ENCODE peak calls at places on chromosomes 5 and 9, in eight cellular contexts. E, Q, S, W, K, Z, X and V are unnamed samples.
A peak's percentile ranks its signal among the peaks of the same experiment; 100 is the strongest.

GRCh38 chr5:31854181-31854624 is 215.3 kb downstream of the PDZD2 start:
- DNase-seq in E (peak; percentile 26), Q (peak; percentile 46), S (peak; percentile 55), W (no peak), K (no peak), Z (peak; percentile 13), X (no peak), V (peak; percentile 46)

GRCh38 chr5:142753114-142753764 is 16.9 kb upstream of the ARHGAP26 start:
- DNase-seq in E (peak; percentile 67), Q (no peak), S (peak; percentile 61), W (peak; percentile 7), K (no peak), Z (no peak), X (no peak), V (peak; percentile 52)

GRCh38 chr9:124453586-124454191 is 3.4 kb downstream of the ADGRD2 start:
- DNase-seq in E (no peak), Q (peak; percentile 86), S (no peak), W (no peak), K (no peak), Z (peak; percentile 27), X (no peak), V (peak; percentile 42)

GRCh38 chr9:78021692-78022091 is 9.9 kb downstream of the GNAQ start:
- DNase-seq in E (peak; percentile 51), Q (no peak), S (peak; percentile 69), W (no peak), K (no peak), Z (no peak), X (no peak), V (no peak)

GRCh38 chr5:74042559-74043357 is 416.8 kb downstream of the ARHGEF28 start:
- DNase-seq in E (peak; percentile 91), Q (no peak), S (no peak), W (no peak), K (no peak), Z (no peak), X (peak; percentile 14), V (no peak)

GRCh38 chr9:131769361-131769760 is 29.5 kb upstream of the RAPGEF1 start:
- DNase-seq in E (no peak), Q (no peak), S (no peak), W (no peak), K (no peak), Z (no peak), X (no peak), V (no peak)

GRCh38 chr9:129987047-129987446 is 55.9 kb downstream of the FNBP1 start:
- DNase-seq in E (no peak), Q (no peak), S (no peak), W (no peak), K (no peak), Z (peak; percentile 46), X (no peak), V (no peak)

GRCh38 chr5:179209359-179210150 is 135.7 kb downstream of the ADAMTS2 start:
- DNase-seq in E (peak; percentile 55), Q (no peak), S (no peak), W (no peak), K (no peak), Z (no peak), X (no peak), V (no peak)

GRCh38 chr5:24986326-24986725 is 341.5 kb upstream of the CDH10 start:
- DNase-seq in E (no peak), Q (no peak), S (no peak), W (no peak), K (no peak), Z (no peak), X (no peak), V (no peak)

GRCh38 chr5:180595381-180596114 is 4.2 kb upstream of the SCGB3A1 start:
- DNase-seq in E (no peak), Q (no peak), S (peak; percentile 55), W (no peak), K (no peak), Z (no peak), X (no peak), V (no peak)

GRCh38 chr9:88041447-88041846 is 67.1 kb upstream of the CDK20 start:
- DNase-seq in E (peak; percentile 36), Q (no peak), S (no peak), W (no peak), K (no peak), Z (no peak), X (no peak), V (no peak)

GRCh38 chr5:51382759-51383493 is at the start of gene ISL1:
- DNase-seq in E (peak; percentile 57), Q (peak; percentile 88), S (peak; percentile 56), W (no peak), K (no peak), Z (peak; percentile 13), X (no peak), V (no peak)

GRCh38 chr9:120852240-120853018 is 9.7 kb upstream of the PSMD5 start:
- DNase-seq in E (no peak), Q (no peak), S (no peak), W (no peak), K (no peak), Z (no peak), X (no peak), V (no peak)

GRCh38 chr9:132487351-132487791 is 77.4 kb downstream of the CFAP77 start:
- DNase-seq in E (no peak), Q (no peak), S (no peak), W (no peak), K (no peak), Z (peak; percentile 9), X (no peak), V (no peak)

GRCh38 chr9:71541436-71541835 is 226.9 kb downstream of the CEMIP2 start:
- DNase-seq in E (no peak), Q (no peak), S (no peak), W (no peak), K (no peak), Z (no peak), X (no peak), V (no peak)

GRCh38 chr9:137478613-137479314 is 19.6 kb upstream of the NSMF start:
- DNase-seq in E (no peak), Q (no peak), S (no peak), W (no peak), K (no peak), Z (no peak), X (no peak), V (no peak)

GRCh38 chr5:154447074-154447725 is 1.4 kb downstream of the SAP30L start:
- DNase-seq in E (no peak), Q (peak; percentile 27), S (no peak), W (no peak), K (no peak), Z (no peak), X (no peak), V (no peak)

GRCh38 chr9:129270205-129270604 is 92.1 kb upstream of the IER5L start:
- DNase-seq in E (no peak), Q (no peak), S (peak; percentile 13), W (no peak), K (no peak), Z (peak; percentile 60), X (no peak), V (peak; percentile 29)

GRCh38 chr5:149372041-149372805 is 6.9 kb downstream of the IL17B start:
- DNase-seq in E (no peak), Q (no peak), S (no peak), W (no peak), K (no peak), Z (no peak), X (no peak), V (no peak)

GRCh38 chr5:139745121-139745799 is 50.3 kb upstream of the PSD2 start:
- DNase-seq in E (peak; percentile 87), Q (peak; percentile 60), S (no peak), W (no peak), K (no peak), Z (peak; percentile 52), X (peak; percentile 29), V (peak; percentile 93)

GRCh38 chr5:161399996-161400562 is 146.4 kb downstream of the GABRB2 start:
- DNase-seq in E (no peak), Q (no peak), S (no peak), W (no peak), K (no peak), Z (no peak), X (no peak), V (no peak)

GRCh38 chr9:36074870-36075532 is 38.3 kb downstream of the RECK start:
- DNase-seq in E (peak; percentile 94), Q (no peak), S (peak; percentile 69), W (no peak), K (no peak), Z (no peak), X (no peak), V (peak; percentile 80)

GRCh38 chr9:2655411-2655901 is 33.9 kb downstream of the VLDLR start:
- DNase-seq in E (peak; percentile 73), Q (no peak), S (no peak), W (no peak), K (no peak), Z (peak; percentile 36), X (peak; percentile 45), V (no peak)

GRCh38 chr9:95494416-95495371 is 22.1 kb downstream of the PTCH1 start:
- DNase-seq in E (no peak), Q (peak; percentile 50), S (peak; percentile 54), W (no peak), K (no peak), Z (peak; percentile 89), X (no peak), V (no peak)

GRCh38 chr5:73189816-73190451 is 16.9 kb downstream of the TMEM174 start:
- DNase-seq in E (peak; percentile 33), Q (peak; percentile 50), S (no peak), W (no peak), K (no peak), Z (no peak), X (peak; percentile 17), V (no peak)

GRCh38 chr9:127175764-127176163 is 53.3 kb upstream of the ANGPTL2 start:
- DNase-seq in E (no peak), Q (no peak), S (no peak), W (no peak), K (no peak), Z (no peak), X (no peak), V (peak; percentile 70)

GRCh38 chr5:5103249-5103648 is 36.9 kb upstream of the ADAMTS16 start:
- DNase-seq in E (no peak), Q (no peak), S (no peak), W (no peak), K (no peak), Z (no peak), X (no peak), V (no peak)

GRCh38 chr5:148416921-148417320 is 33.2 kb downstream of the FBXO38 start:
- DNase-seq in E (peak; percentile 67), Q (no peak), S (no peak), W (no peak), K (no peak), Z (no peak), X (no peak), V (no peak)

GRCh38 chr5:56993241-56993640 is 41.3 kb upstream of the MIER3 start:
- DNase-seq in E (peak; percentile 14), Q (no peak), S (no peak), W (no peak), K (no peak), Z (no peak), X (no peak), V (no peak)

GRCh38 chr9:111016046-111017026 is 21.9 kb downstream of the LPAR1 start:
- DNase-seq in E (peak; percentile 90), Q (no peak), S (no peak), W (no peak), K (no peak), Z (no peak), X (no peak), V (no peak)

GRCh38 chr5:16974981-16975380 is 38.9 kb upstream of the MYO10 start:
- DNase-seq in E (no peak), Q (no peak), S (no peak), W (no peak), K (no peak), Z (no peak), X (no peak), V (no peak)

GRCh38 chr5:172175263-172175719 is 12.7 kb downstream of the STK10 start:
- DNase-seq in E (no peak), Q (no peak), S (peak; percentile 86), W (no peak), K (peak; percentile 87), Z (peak; percentile 95), X (no peak), V (peak; percentile 84)

GRCh38 chr5:26700759-26701384 is 337.5 kb downstream of the CDH9 start:
- DNase-seq in E (no peak), Q (peak; percentile 28), S (no peak), W (no peak), K (no peak), Z (peak; percentile 5), X (peak; percentile 60), V (no peak)

GRCh38 chr9:91419222-91420191 is 4.1 kb downstream of the NFIL3 start:
- DNase-seq in E (peak; percentile 94), Q (no peak), S (peak; percentile 72), W (no peak), K (peak; percentile 95), Z (peak; percentile 58), X (peak; percentile 94), V (peak; percentile 85)